ENCODE peak calls at places on chromosomes 5 and 9, in seven cellular contexts. R, Z, K, F, M, D and C are unnamed samples.

GRCh38 chr5:180424094-180424493 is 70.1 kb upstream of the CNOT6 start:
- DNase-seq in R (no peak), Z (no peak), K (no peak), F (no peak), M (no peak), D (no peak), C (no peak)

GRCh38 chr5:126544087-126544740 is 50.8 kb downstream of the ALDH7A1 start:
- DNase-seq in R (peak; percentile 56), Z (peak; percentile 39), K (no peak), F (peak; percentile 27), M (no peak), D (peak; percentile 69), C (no peak)

GRCh38 chr5:180785151-180785781 is 17.3 kb downstream of the MGAT1 start:
- DNase-seq in R (no peak), Z (no peak), K (no peak), F (no peak), M (no peak), D (no peak), C (no peak)

GRCh38 chr5:143142596-143143435 is 260.7 kb downstream of the NR3C1 start:
- DNase-seq in R (no peak), Z (peak; percentile 74), K (no peak), F (peak; percentile 78), M (peak; percentile 27), D (no peak), C (peak; percentile 63)

GRCh38 chr5:140182075-140182709 is 7.2 kb downstream of the CYSTM1 start:
- DNase-seq in R (no peak), Z (no peak), K (no peak), F (no peak), M (no peak), D (no peak), C (no peak)

GRCh38 chr9:97647996-97648395 is 14.4 kb downstream of the NCBP1 start:
- DNase-seq in R (no peak), Z (no peak), K (no peak), F (no peak), M (no peak), D (no peak), C (no peak)

GRCh38 chr5:6847896-6848295 is 134.7 kb downstream of the TENT4A start:
- DNase-seq in R (no peak), Z (peak; percentile 16), K (no peak), F (no peak), M (no peak), D (no peak), C (no peak)

GRCh38 chr5:16759147-16759800 is 142.5 kb upstream of the RETREG1 start:
- DNase-seq in R (peak; percentile 20), Z (no peak), K (no peak), F (no peak), M (no peak), D (no peak), C (no peak)

GRCh38 chr9:114407889-114408288 is 20.1 kb upstream of the AKNA start:
- DNase-seq in R (no peak), Z (no peak), K (no peak), F (no peak), M (no peak), D (no peak), C (no peak)

GRCh38 chr5:135333737-135334515 is 65.1 kb downstream of the MACROH2A1 start:
- DNase-seq in R (no peak), Z (no peak), K (no peak), F (no peak), M (no peak), D (no peak), C (no peak)

GRCh38 chr9:38183994-38184568 is 115.1 kb upstream of the SHB start:
- DNase-seq in R (no peak), Z (no peak), K (no peak), F (no peak), M (no peak), D (peak; percentile 52), C (no peak)

GRCh38 chr5:50302815-50303490 is 138.1 kb downstream of the EMB start:
- DNase-seq in R (no peak), Z (no peak), K (no peak), F (no peak), M (no peak), D (no peak), C (peak; percentile 1)

GRCh38 chr9:136438548-136438908 is 1.1 kb downstream of the INPP5E start:
- DNase-seq in R (no peak), Z (peak; percentile 58), K (no peak), F (no peak), M (no peak), D (peak; percentile 66), C (no peak)

GRCh38 chr5:17477553-17478265 is 20.3 kb upstream of the TAF11L2 start:
- DNase-seq in R (no peak), Z (no peak), K (no peak), F (no peak), M (no peak), D (no peak), C (no peak)

GRCh38 chr5:10253390-10253789 is 3.3 kb downstream of the CCT5 start:
- DNase-seq in R (no peak), Z (no peak), K (no peak), F (no peak), M (no peak), D (no peak), C (no peak)

GRCh38 chr5:137753986-137754235 is 252 bp downstream of the HNRNPA0 start:
- DNase-seq in R (no peak), Z (peak; percentile 85), K (no peak), F (no peak), M (no peak), D (no peak), C (no peak)

GRCh38 chr9:40884072-40884901 is 244.2 kb downstream of the FOXD4L6 start:
- DNase-seq in R (peak; percentile 10), Z (no peak), K (peak; percentile 45), F (no peak), M (no peak), D (no peak), C (no peak)

GRCh38 chr9:99103909-99104458 is 929 bp upstream of the TGFBR1 start:
- DNase-seq in R (peak; percentile 18), Z (no peak), K (no peak), F (no peak), M (no peak), D (peak; percentile 64), C (no peak)

GRCh38 chr5:112312810-112313209 is 106.3 kb downstream of the EPB41L4A start:
- DNase-seq in R (no peak), Z (no peak), K (no peak), F (no peak), M (no peak), D (no peak), C (no peak)

GRCh38 chr5:73174100-73174815 is 1.3 kb downstream of the TMEM174 start:
- DNase-seq in R (no peak), Z (no peak), K (no peak), F (no peak), M (no peak), D (no peak), C (no peak)

GRCh38 chr5:91077623-91078022 is 305.5 kb downstream of the ARRDC3 start:
- DNase-seq in R (no peak), Z (no peak), K (no peak), F (no peak), M (no peak), D (no peak), C (no peak)

GRCh38 chr9:1042466-1042865 is 7.7 kb upstream of the DMRT2 start:
- DNase-seq in R (no peak), Z (no peak), K (no peak), F (no peak), M (no peak), D (peak; percentile 78), C (no peak)

GRCh38 chr5:132807163-132807838 is 5.8 kb upstream of the SOWAHA start:
- DNase-seq in R (no peak), Z (no peak), K (no peak), F (no peak), M (peak; percentile 12), D (peak; percentile 85), C (no peak)

GRCh38 chr5:3122216-3122615 is 370.7 kb upstream of the IRX2 start:
- DNase-seq in R (no peak), Z (no peak), K (no peak), F (no peak), M (no peak), D (no peak), C (no peak)

GRCh38 chr5:140553657-140554056 is 3.6 kb downstream of the SRA1 start:
- DNase-seq in R (no peak), Z (no peak), K (no peak), F (no peak), M (no peak), D (no peak), C (no peak)

GRCh38 chr9:114311571-114312512 is 11.1 kb upstream of the ORM1 start:
- DNase-seq in R (no peak), Z (no peak), K (peak; percentile 37), F (no peak), M (no peak), D (no peak), C (no peak)

GRCh38 chr9:94507531-94508258 is 47.2 kb upstream of the PCAT7 start:
- DNase-seq in R (no peak), Z (no peak), K (no peak), F (no peak), M (no peak), D (no peak), C (peak; percentile 27)

GRCh38 chr5:174307656-174308271 is 262.3 kb downstream of the NSG2 start:
- DNase-seq in R (no peak), Z (no peak), K (no peak), F (no peak), M (no peak), D (no peak), C (no peak)

GRCh38 chr9:131179561-131180219 is 54.3 kb downstream of the NUP214 start:
- DNase-seq in R (peak; percentile 57), Z (no peak), K (no peak), F (no peak), M (no peak), D (no peak), C (no peak)

GRCh38 chr5:141734501-141735231 is 52.6 kb upstream of the ARAP3 start:
- DNase-seq in R (peak; percentile 53), Z (peak; percentile 42), K (no peak), F (no peak), M (no peak), D (peak; percentile 93), C (no peak)

GRCh38 chr9:129933709-129934586 is 98.7 kb downstream of the USP20 start:
- DNase-seq in R (no peak), Z (no peak), K (no peak), F (no peak), M (no peak), D (no peak), C (no peak)